ENCODE peak calls at places on chromosomes 7 and 10, in five cellular contexts. Z is GM13976, Q is Calu3, H is SJSA1, X is breast epithelium. K is an unnamed sample.

GRCh38 chr10:7679256-7679655 is 12.5 kb upstream of the ITIH5 start:
- DNase-seq in Z (no peak), Q (no peak), H (no peak), X (no peak), K (no peak)

GRCh38 chr7:953547-954327 is 743 bp downstream of the ADAP1 start:
- DNase-seq in Z (no peak), Q (peak), H (peak), X (peak), K (no peak)

GRCh38 chr10:94630017-94630688 is 53.4 kb upstream of the CYP2C18 start:
- DNase-seq in Z (peak), Q (no peak), H (no peak), X (no peak), K (no peak)

GRCh38 chr7:75876126-75876881 is 2.5 kb upstream of the RHBDD2 start:
- DNase-seq in Z (no peak), Q (no peak), H (no peak), X (no peak), K (no peak)

GRCh38 chr10:28587970-28588290 is 55.0 kb downstream of the WAC start:
- DNase-seq in Z (no peak), Q (no peak), H (no peak), X (no peak), K (no peak)

GRCh38 chr10:87771871-87772500 is 46.0 kb downstream of the ATAD1 start:
- DNase-seq in Z (peak), Q (no peak), H (peak), X (no peak), K (no peak)

GRCh38 chr10:43666551-43666950 is 17.9 kb upstream of the ZNF32 start:
- DNase-seq in Z (no peak), Q (no peak), H (no peak), X (no peak), K (no peak)

GRCh38 chr7:134784251-134785049 is 5.0 kb downstream of the CALD1 start:
- DNase-seq in Z (no peak), Q (no peak), H (no peak), X (no peak), K (no peak)

GRCh38 chr10:126586878-126587277 is 83.6 kb downstream of the C10orf90 start:
- DNase-seq in Z (no peak), Q (no peak), H (no peak), X (no peak), K (no peak)

GRCh38 chr7:801940-802364 is 30.3 kb upstream of the SUN1 start:
- DNase-seq in Z (no peak), Q (no peak), H (no peak), X (peak), K (no peak)

GRCh38 chr7:47343056-47343455 is 238.9 kb downstream of the TNS3 start:
- DNase-seq in Z (no peak), Q (no peak), H (no peak), X (no peak), K (no peak)

GRCh38 chr10:128568979-128569378 is 442.8 kb upstream of the MKI67 start:
- DNase-seq in Z (no peak), Q (no peak), H (no peak), X (no peak), K (peak)

GRCh38 chr7:95688931-95689453 is 83.4 kb upstream of the DYNC1I1 start:
- DNase-seq in Z (no peak), Q (no peak), H (no peak), X (no peak), K (no peak)

GRCh38 chr7:40298421-40298820 is 163.6 kb downstream of the SUGCT start:
- DNase-seq in Z (no peak), Q (no peak), H (peak), X (no peak), K (no peak)

GRCh38 chr7:44796034-44796503 is 412 bp upstream of the PPIA start:
- DNase-seq in Z (no peak), Q (no peak), H (peak), X (peak), K (no peak)

GRCh38 chr7:157271991-157272324 is 64.8 kb upstream of the DNAJB6 start:
- DNase-seq in Z (peak), Q (no peak), H (peak), X (peak), K (peak)

GRCh38 chr10:60951272-60951724 is 7.3 kb upstream of the RHOBTB1 start:
- DNase-seq in Z (no peak), Q (no peak), H (no peak), X (no peak), K (no peak)

GRCh38 chr10:115026041-115026779 is 67.0 kb upstream of the ATRNL1 start:
- DNase-seq in Z (no peak), Q (no peak), H (no peak), X (no peak), K (no peak)

GRCh38 chr10:100020883-100021248 is 11.1 kb upstream of the DNMBP start:
- DNase-seq in Z (no peak), Q (no peak), H (no peak), X (no peak), K (no peak)